ENCODE peak calls at places on chromosomes 1 and 21, in six cellular contexts. One of them, this sample, is unnamed. For H3K4me1, the result is how much of the 10 kb centered on the place peaks cover.

GRCh38 chr1:52139817-52140540 is 1.9 kb upstream of the ZFYVE9 start:
- DNase-seq in suprapubic skin: no peak
- DNase-seq in ovary: no peak
- DNase-seq in uterus: no peak
- DNase-seq in heart left ventricle: no peak
- DNase-seq in tibial artery: no peak
- DNase-seq in this sample: no peak

GRCh38 chr21:19853709-19854575 is 1144.3 kb upstream of the NCAM2 start:
- DNase-seq in suprapubic skin: no peak
- DNase-seq in ovary: no peak
- DNase-seq in uterus: no peak
- DNase-seq in heart left ventricle: no peak
- DNase-seq in tibial artery: no peak
- DNase-seq in this sample: no peak

GRCh38 chr1:206766251-206766856 is 4.2 kb upstream of the IL19 start:
- DNase-seq in suprapubic skin: peak
- DNase-seq in ovary: no peak
- DNase-seq in uterus: no peak
- DNase-seq in heart left ventricle: peak
- DNase-seq in tibial artery: peak
- DNase-seq in this sample: no peak

GRCh38 chr1:58836396-58836795 is 52.5 kb upstream of the JUN start:
- DNase-seq in suprapubic skin: no peak
- DNase-seq in ovary: no peak
- DNase-seq in uterus: no peak
- DNase-seq in heart left ventricle: no peak
- DNase-seq in tibial artery: no peak
- DNase-seq in this sample: no peak

GRCh38 chr21:20790113-20790512 is 208.1 kb upstream of the NCAM2 start:
- DNase-seq in suprapubic skin: no peak
- DNase-seq in ovary: no peak
- DNase-seq in uterus: no peak
- DNase-seq in heart left ventricle: no peak
- DNase-seq in tibial artery: no peak
- DNase-seq in this sample: no peak

GRCh38 chr1:45815667-45816458 is 12.5 kb downstream of the MAST2 start:
- DNase-seq in suprapubic skin: no peak
- DNase-seq in ovary: no peak
- DNase-seq in uterus: no peak
- DNase-seq in heart left ventricle: no peak
- DNase-seq in tibial artery: no peak
- DNase-seq in this sample: no peak

GRCh38 chr1:172180886-172181285 is 239.6 kb upstream of the C1orf105 start:
- DNase-seq in suprapubic skin: no peak
- DNase-seq in ovary: peak
- DNase-seq in uterus: peak
- DNase-seq in heart left ventricle: peak
- DNase-seq in tibial artery: peak
- DNase-seq in this sample: peak

GRCh38 chr1:1109743-1110142 is 6.1 kb downstream of the C1orf159 start:
- DNase-seq in suprapubic skin: peak
- DNase-seq in ovary: peak
- DNase-seq in uterus: no peak
- DNase-seq in heart left ventricle: peak
- DNase-seq in tibial artery: no peak
- DNase-seq in this sample: no peak

GRCh38 chr1:181452746-181453145 is 30.6 kb upstream of the CACNA1E start:
- DNase-seq in suprapubic skin: no peak
- DNase-seq in ovary: no peak
- DNase-seq in uterus: no peak
- DNase-seq in heart left ventricle: no peak
- DNase-seq in tibial artery: no peak
- DNase-seq in this sample: no peak

GRCh38 chr1:234320549-234320948 is 52.7 kb upstream of the COA6 start:
- DNase-seq in suprapubic skin: no peak
- DNase-seq in ovary: no peak
- DNase-seq in uterus: no peak
- DNase-seq in heart left ventricle: no peak
- DNase-seq in tibial artery: no peak
- DNase-seq in this sample: no peak

GRCh38 chr1:82801151-82801550 is 1000.4 kb downstream of the ADGRL2 start:
- DNase-seq in suprapubic skin: no peak
- DNase-seq in ovary: no peak
- DNase-seq in uterus: no peak
- DNase-seq in heart left ventricle: no peak
- DNase-seq in tibial artery: no peak
- DNase-seq in this sample: no peak

GRCh38 chr1:113917400-113918082 is 11.6 kb upstream of the HIPK1 start:
- DNase-seq in suprapubic skin: no peak
- DNase-seq in ovary: no peak
- DNase-seq in uterus: no peak
- DNase-seq in heart left ventricle: no peak
- DNase-seq in tibial artery: no peak
- DNase-seq in this sample: no peak

GRCh38 chr1:166511754-166512153 is 327.5 kb upstream of the POGK start:
- DNase-seq in suprapubic skin: no peak
- DNase-seq in ovary: no peak
- DNase-seq in uterus: no peak
- DNase-seq in heart left ventricle: no peak
- DNase-seq in tibial artery: no peak
- DNase-seq in this sample: no peak

DNA sequence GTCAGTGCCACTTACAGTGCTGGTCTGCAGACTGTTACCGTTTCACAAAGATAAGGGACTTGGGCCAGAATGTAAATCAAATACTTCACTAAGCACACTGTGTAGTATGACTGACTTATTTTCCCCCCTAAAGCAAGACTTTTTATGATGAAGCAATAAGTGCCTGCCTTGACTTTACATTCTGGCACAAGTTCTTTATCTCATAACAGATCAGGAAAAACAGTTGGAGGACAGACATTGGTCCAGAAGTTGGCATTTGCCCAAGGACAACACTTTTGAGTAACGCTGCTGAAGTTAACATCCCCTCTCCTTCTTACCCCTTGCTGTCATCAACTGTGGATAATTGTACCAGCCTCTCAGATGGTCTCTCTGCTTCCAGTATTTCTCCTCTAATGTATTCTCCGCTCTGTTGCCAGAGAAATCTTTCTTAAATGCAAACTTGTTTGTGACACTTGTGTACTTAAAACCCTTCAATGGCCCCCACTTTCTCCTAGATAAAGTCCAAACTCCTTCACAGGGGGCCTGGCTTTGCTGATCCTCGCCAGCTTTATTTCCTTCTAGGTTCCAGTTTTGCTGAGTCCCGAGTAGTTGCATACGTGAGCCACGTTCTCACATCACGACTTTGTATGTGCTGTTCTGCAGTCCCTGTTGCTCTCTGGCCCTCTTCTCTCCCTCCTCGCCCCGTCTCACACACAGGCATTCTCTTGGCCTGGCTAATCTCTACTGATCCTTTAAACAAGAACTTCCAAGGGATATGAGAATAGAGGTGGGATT is 45.7 kb downstream of the S1PR1 start:
- DNase-seq in suprapubic skin: no peak
- DNase-seq in ovary: no peak
- DNase-seq in uterus: no peak
- DNase-seq in heart left ventricle: no peak
- DNase-seq in tibial artery: no peak
- DNase-seq in this sample: no peak
- H3K4me1 ChIP-seq in suprapubic skin: under half
- H3K4me1 ChIP-seq in ovary: under half
- H3K4me1 ChIP-seq in uterus: under half
- H3K4me1 ChIP-seq in heart left ventricle: half or more
- H3K4me1 ChIP-seq in tibial artery: under half
- H3K4me1 ChIP-seq in this sample: under half

DNA sequence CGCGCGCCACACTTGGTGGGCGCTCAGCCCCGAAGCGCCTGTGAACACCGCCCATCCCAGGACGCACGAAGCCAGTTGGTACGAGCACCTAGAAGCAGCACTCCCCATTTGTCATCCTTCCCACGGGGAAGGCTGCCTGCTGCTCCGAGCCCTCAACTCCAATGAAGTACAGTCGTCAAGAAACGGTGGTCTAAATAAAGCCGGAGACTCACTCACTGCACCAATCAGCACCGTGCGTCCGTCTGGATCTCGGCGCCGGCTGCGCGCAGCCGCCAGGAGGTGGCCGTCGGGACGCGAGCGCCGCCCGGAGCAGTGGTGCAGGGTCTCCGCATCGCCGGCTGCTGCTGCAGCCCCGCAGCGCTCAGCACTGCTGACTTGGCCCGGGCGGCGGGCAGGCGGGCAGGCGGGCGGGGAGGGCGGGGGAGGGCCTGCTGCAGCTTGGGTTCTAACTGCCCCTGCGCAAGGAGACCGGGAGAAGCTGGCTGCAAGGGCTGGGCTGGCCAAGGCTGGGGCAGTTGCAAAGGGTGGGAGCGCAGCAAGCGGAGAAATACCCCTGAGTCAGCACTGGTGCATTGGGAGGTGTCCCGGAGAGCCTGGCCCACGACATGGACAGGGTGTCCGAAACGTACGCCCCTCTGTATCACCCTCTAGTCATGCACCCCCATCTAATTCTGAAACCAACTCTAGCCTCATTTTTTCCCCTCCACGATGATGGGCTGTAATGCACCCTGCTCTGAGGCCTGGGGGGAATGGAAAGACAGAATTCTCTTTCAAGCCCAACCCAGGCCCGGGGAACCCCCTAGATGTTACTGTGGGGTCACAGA is 35.8 kb upstream of the H6PD start:
- DNase-seq in suprapubic skin: no peak
- DNase-seq in ovary: no peak
- DNase-seq in uterus: no peak
- DNase-seq in heart left ventricle: no peak
- DNase-seq in tibial artery: no peak
- DNase-seq in this sample: no peak
- H3K4me3 ChIP-seq in suprapubic skin: peak
- H3K4me3 ChIP-seq in ovary: no peak
- H3K4me3 ChIP-seq in uterus: no peak
- H3K4me3 ChIP-seq in heart left ventricle: peak
- H3K4me3 ChIP-seq in tibial artery: peak
- H3K4me3 ChIP-seq in this sample: peak

GRCh38 chr1:24442764-24443163 is 27.2 kb downstream of the NIPAL3 start:
- DNase-seq in suprapubic skin: no peak
- DNase-seq in ovary: no peak
- DNase-seq in uterus: no peak
- DNase-seq in heart left ventricle: no peak
- DNase-seq in tibial artery: no peak
- DNase-seq in this sample: no peak
- TF ChIP-seq CTCF in suprapubic skin: no peak
- TF ChIP-seq CTCF in ovary: no peak
- TF ChIP-seq CTCF in uterus: no peak
- TF ChIP-seq CTCF in heart left ventricle: no peak
- TF ChIP-seq CTCF in tibial artery: no peak
- TF ChIP-seq CTCF in this sample: no peak

GRCh38 chr1:158020877-158021630 is 27.6 kb downstream of the KIRREL1 start:
- DNase-seq in suprapubic skin: no peak
- DNase-seq in ovary: no peak
- DNase-seq in uterus: no peak
- DNase-seq in heart left ventricle: no peak
- DNase-seq in tibial artery: no peak
- DNase-seq in this sample: no peak
- H3K4me1 ChIP-seq in suprapubic skin: half or more
- H3K4me1 ChIP-seq in ovary: under half
- H3K4me1 ChIP-seq in uterus: under half
- H3K4me1 ChIP-seq in heart left ventricle: half or more
- H3K4me1 ChIP-seq in tibial artery: half or more
- H3K4me1 ChIP-seq in this sample: half or more

GRCh38 chr1:63276625-63277024 is 45.7 kb upstream of the FOXD3 start:
- DNase-seq in suprapubic skin: no peak
- DNase-seq in ovary: no peak
- DNase-seq in uterus: no peak
- DNase-seq in heart left ventricle: no peak
- DNase-seq in tibial artery: no peak
- DNase-seq in this sample: no peak
- H3K4me3 ChIP-seq in suprapubic skin: no peak
- H3K4me3 ChIP-seq in ovary: no peak
- H3K4me3 ChIP-seq in uterus: no peak
- H3K4me3 ChIP-seq in heart left ventricle: no peak
- H3K4me3 ChIP-seq in tibial artery: no peak
- H3K4me3 ChIP-seq in this sample: no peak

DNA sequence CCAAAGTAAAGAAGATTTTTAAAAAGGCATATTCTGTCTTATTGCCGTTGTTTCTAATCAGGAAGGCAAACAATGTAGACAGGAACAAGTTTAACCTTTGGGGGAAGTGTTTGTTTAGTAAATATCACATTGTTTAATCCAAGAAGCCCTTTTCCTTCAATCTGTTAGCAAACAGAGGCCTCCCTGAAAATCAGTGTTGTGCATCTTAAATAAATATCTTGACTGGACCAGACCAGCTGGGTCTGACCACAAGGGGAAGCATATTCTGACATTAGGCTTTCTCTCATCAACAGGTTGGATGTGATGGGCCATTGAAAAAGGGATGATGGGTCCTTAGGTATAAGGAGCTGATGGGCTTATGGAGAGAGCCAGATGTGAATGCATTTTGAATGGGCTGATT is 81.8 kb upstream of the SGIP1 start:
- DNase-seq in suprapubic skin: no peak
- DNase-seq in ovary: no peak
- DNase-seq in uterus: no peak
- DNase-seq in heart left ventricle: no peak
- DNase-seq in tibial artery: no peak
- DNase-seq in this sample: no peak
- TF ChIP-seq CTCF in suprapubic skin: no peak
- TF ChIP-seq CTCF in ovary: no peak
- TF ChIP-seq CTCF in uterus: no peak
- TF ChIP-seq CTCF in heart left ventricle: no peak
- TF ChIP-seq CTCF in tibial artery: no peak
- TF ChIP-seq CTCF in this sample: no peak